ENCODE peak calls at places on chromosome 15, in four cellular contexts. One of them, this sample, is unnamed.

GRCh38 chr15:69359724-69360123 is 54.4 kb upstream of the KIF23 start:
- DNase-seq in uterus: no peak
- DNase-seq in right lobe of liver: no peak
- DNase-seq in Peyer's patch: no peak
- DNase-seq in this sample: peak; percentile 6

GRCh38 chr15:100199711-100200286 is 142.0 kb downstream of the ADAMTS17 start:
- DNase-seq in uterus: no peak
- DNase-seq in right lobe of liver: no peak
- DNase-seq in Peyer's patch: peak; percentile 46
- DNase-seq in this sample: no peak

GRCh38 chr15:65130941-65131340 is 2.7 kb downstream of the PDCD7 start:
- DNase-seq in uterus: no peak
- DNase-seq in right lobe of liver: no peak
- DNase-seq in Peyer's patch: no peak
- DNase-seq in this sample: no peak

GRCh38 chr15:79067434-79067833 is 23.1 kb downstream of the RASGRF1 start:
- DNase-seq in uterus: no peak
- DNase-seq in right lobe of liver: no peak
- DNase-seq in Peyer's patch: no peak
- DNase-seq in this sample: no peak

GRCh38 chr15:64157599-64158125 is 5.2 kb downstream of the PPIB start:
- DNase-seq in uterus: no peak
- DNase-seq in right lobe of liver: no peak
- DNase-seq in Peyer's patch: no peak
- DNase-seq in this sample: no peak

GRCh38 chr15:50707878-50708427 is 21.4 kb upstream of the TRPM7 start:
- DNase-seq in uterus: no peak
- DNase-seq in right lobe of liver: no peak
- DNase-seq in Peyer's patch: no peak
- DNase-seq in this sample: no peak

GRCh38 chr15:65787260-65787659 is 4.8 kb downstream of the DENND4A start:
- DNase-seq in uterus: no peak
- DNase-seq in right lobe of liver: no peak
- DNase-seq in Peyer's patch: no peak
- DNase-seq in this sample: no peak

GRCh38 chr15:39310633-39311032 is 270.2 kb upstream of the THBS1 start:
- DNase-seq in uterus: no peak
- DNase-seq in right lobe of liver: no peak
- DNase-seq in Peyer's patch: no peak
- DNase-seq in this sample: no peak

GRCh38 chr15:91258436-91258779 is 158.4 kb downstream of the SV2B start:
- DNase-seq in uterus: no peak
- DNase-seq in right lobe of liver: no peak
- DNase-seq in Peyer's patch: no peak
- DNase-seq in this sample: no peak

GRCh38 chr15:25805006-25805405 is 58.1 kb downstream of the ATP10A start:
- DNase-seq in uterus: no peak
- DNase-seq in right lobe of liver: no peak
- DNase-seq in Peyer's patch: no peak
- DNase-seq in this sample: no peak

GRCh38 chr15:89406218-89406716 is 71.6 kb upstream of the POLG start:
- DNase-seq in uterus: no peak
- DNase-seq in right lobe of liver: no peak
- DNase-seq in Peyer's patch: no peak
- DNase-seq in this sample: no peak

GRCh38 chr15:64825431-64826294 is at the start of gene PIF1:
- DNase-seq in uterus: peak; percentile 96
- DNase-seq in right lobe of liver: peak; percentile 77
- DNase-seq in Peyer's patch: peak; percentile 78
- DNase-seq in this sample: peak; percentile 99

GRCh38 chr15:33722005-33722672 is 246.2 kb upstream of the CHRM5 start:
- DNase-seq in uterus: no peak
- DNase-seq in right lobe of liver: no peak
- DNase-seq in Peyer's patch: no peak
- DNase-seq in this sample: no peak

GRCh38 chr15:99424978-99425665 is 140.7 kb upstream of the MEF2A start:
- DNase-seq in uterus: peak; percentile 80
- DNase-seq in right lobe of liver: no peak
- DNase-seq in Peyer's patch: peak; percentile 41
- DNase-seq in this sample: peak; percentile 52

GRCh38 chr15:78810377-78811123 is 714 bp downstream of the ADAMTS7 start:
- DNase-seq in uterus: peak; percentile 49
- DNase-seq in right lobe of liver: peak; percentile 61
- DNase-seq in Peyer's patch: peak; percentile 64
- DNase-seq in this sample: peak; percentile 25

GRCh38 chr15:67883228-67883773 is 43.5 kb upstream of the RNU6-1 start:
- DNase-seq in uterus: no peak
- DNase-seq in right lobe of liver: no peak
- DNase-seq in Peyer's patch: no peak
- DNase-seq in this sample: no peak

GRCh38 chr15:85582719-85583089 is 202.3 kb downstream of the AKAP13 start:
- DNase-seq in uterus: peak; percentile 66
- DNase-seq in right lobe of liver: peak; percentile 74
- DNase-seq in Peyer's patch: peak; percentile 61
- DNase-seq in this sample: no peak

GRCh38 chr15:87144775-87145174 is 1065.1 kb downstream of the AGBL1 start:
- DNase-seq in uterus: no peak
- DNase-seq in right lobe of liver: no peak
- DNase-seq in Peyer's patch: no peak
- DNase-seq in this sample: no peak

GRCh38 chr15:69758810-69759410 is 306.3 kb downstream of the RPLP1 start:
- DNase-seq in uterus: no peak
- DNase-seq in right lobe of liver: peak; percentile 28
- DNase-seq in Peyer's patch: no peak
- DNase-seq in this sample: no peak

GRCh38 chr15:19943515-19943914 is 598.1 kb downstream of the GOLGA6L6 start:
- DNase-seq in uterus: no peak
- DNase-seq in right lobe of liver: no peak
- DNase-seq in Peyer's patch: no peak
- DNase-seq in this sample: no peak

DNA sequence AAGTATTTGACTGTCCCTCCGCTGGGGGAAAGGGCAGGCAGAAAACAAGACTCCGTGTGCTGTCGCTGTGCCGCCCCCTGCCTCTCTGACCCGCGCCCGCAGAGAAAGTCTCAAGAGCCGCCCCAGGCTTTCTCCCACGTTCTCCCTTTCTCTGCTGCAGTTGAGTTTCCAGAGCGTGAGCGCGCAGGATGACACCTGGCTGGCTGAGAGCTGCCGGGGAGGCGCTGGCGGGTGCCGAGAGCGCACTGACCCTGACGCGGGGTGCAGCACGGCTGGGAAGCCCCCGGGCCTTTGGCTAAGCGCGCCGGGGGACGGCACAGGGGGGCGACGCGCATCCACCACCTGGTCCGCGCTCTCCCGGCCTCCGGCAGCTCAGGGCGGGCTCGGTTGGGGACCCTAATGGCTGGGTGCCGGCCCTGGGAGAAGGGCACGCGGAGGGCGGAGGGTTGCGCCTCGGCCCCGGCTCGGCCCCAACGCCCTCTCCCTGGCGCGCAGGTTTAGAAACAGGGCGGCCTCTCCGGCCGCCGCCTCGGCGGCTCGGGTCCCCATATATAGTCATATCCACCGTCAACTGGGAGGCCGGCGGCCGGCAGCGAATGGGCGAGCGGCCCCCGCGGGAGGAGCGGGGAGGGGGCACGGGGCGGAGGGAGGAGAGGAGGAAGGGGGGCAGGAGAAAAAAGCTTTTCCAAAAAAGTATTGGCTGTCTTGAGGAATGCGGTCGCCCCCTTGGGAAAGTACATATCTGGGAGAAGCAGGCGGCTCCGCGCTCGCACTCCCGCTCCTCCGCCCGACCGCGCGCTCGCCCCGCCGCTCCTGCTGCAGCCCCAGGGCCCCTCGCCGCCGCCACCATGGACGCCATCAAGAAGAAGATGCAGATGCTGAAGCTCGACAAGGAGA is at the start of gene TPM1:
- DNase-seq in uterus: peak; percentile 93
- DNase-seq in right lobe of liver: peak; percentile 53
- DNase-seq in Peyer's patch: peak; percentile 76
- DNase-seq in this sample: peak; percentile 51
- TF ChIP-seq CTCF in uterus: no peak
- TF ChIP-seq CTCF in right lobe of liver: no peak
- TF ChIP-seq CTCF in Peyer's patch: no peak
- TF ChIP-seq CTCF in this sample: no peak

DNA sequence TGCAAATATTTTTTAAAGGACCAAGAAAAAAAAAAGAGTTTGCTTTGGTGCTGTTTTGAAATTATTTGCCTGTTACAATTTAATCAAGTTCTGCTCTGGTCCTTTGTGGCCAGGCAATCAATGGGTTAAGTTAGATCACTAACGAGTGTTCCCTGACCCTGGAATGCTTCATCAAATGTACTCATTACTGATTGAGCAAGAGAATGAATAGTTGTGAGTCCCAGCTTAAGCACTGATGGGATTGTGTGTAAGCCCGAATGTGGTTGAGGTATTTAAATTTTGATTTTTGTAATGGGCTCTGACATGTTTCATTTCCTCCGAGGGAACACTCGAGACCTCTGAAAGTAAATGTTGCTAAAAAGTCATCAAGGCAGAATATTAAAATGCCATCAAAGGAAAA is 699.1 kb downstream of the MCTP2 start:
- DNase-seq in uterus: no peak
- DNase-seq in right lobe of liver: no peak
- DNase-seq in Peyer's patch: no peak
- DNase-seq in this sample: no peak
- H3K9me3 ChIP-seq in uterus: no peaks in the 10 kb centered on the region
- H3K9me3 ChIP-seq in right lobe of liver: no peaks in the 10 kb centered on the region
- H3K9me3 ChIP-seq in Peyer's patch: peaks cover 8% of the 10 kb centered on the region
- H3K9me3 ChIP-seq in this sample: no peaks in the 10 kb centered on the region

GRCh38 chr15:56930663-56931313 is 12.3 kb downstream of the TCF12 start:
- DNase-seq in uterus: no peak
- DNase-seq in right lobe of liver: no peak
- DNase-seq in Peyer's patch: no peak
- DNase-seq in this sample: no peak

GRCh38 chr15:56931674-56932507 is 13.4 kb downstream of the TCF12 start:
- DNase-seq in uterus: no peak
- DNase-seq in right lobe of liver: no peak
- DNase-seq in Peyer's patch: no peak
- DNase-seq in this sample: peak; percentile 41

GRCh38 chr15:56929389-56929788 is 10.9 kb downstream of the TCF12 start:
- DNase-seq in uterus: no peak
- DNase-seq in right lobe of liver: no peak
- DNase-seq in Peyer's patch: no peak
- DNase-seq in this sample: peak; percentile 35

GRCh38 chr15:56927816-56928215 is 9.4 kb downstream of the TCF12 start:
- DNase-seq in uterus: no peak
- DNase-seq in right lobe of liver: no peak
- DNase-seq in Peyer's patch: no peak
- DNase-seq in this sample: no peak

GRCh38 chr15:56929933-56930332 is 11.5 kb downstream of the TCF12 start:
- DNase-seq in uterus: no peak
- DNase-seq in right lobe of liver: no peak
- DNase-seq in Peyer's patch: no peak
- DNase-seq in this sample: no peak
- H3K36me3 ChIP-seq in uterus: no peaks in the 10 kb centered on the region
- H3K36me3 ChIP-seq in right lobe of liver: no peaks in the 10 kb centered on the region
- H3K36me3 ChIP-seq in Peyer's patch: no peaks in the 10 kb centered on the region
- H3K36me3 ChIP-seq in this sample: peaks cover 25% of the 10 kb centered on the region

GRCh38 chr15:22902578-22902977 is 64.1 kb downstream of the NIPA2 start:
- DNase-seq in uterus: no peak
- DNase-seq in right lobe of liver: no peak
- DNase-seq in Peyer's patch: no peak
- DNase-seq in this sample: no peak
- TF ChIP-seq CTCF in uterus: no peak
- TF ChIP-seq CTCF in right lobe of liver: no peak
- TF ChIP-seq CTCF in Peyer's patch: no peak
- TF ChIP-seq CTCF in this sample: no peak

GRCh38 chr15:35210370-35210769 is 125.3 kb upstream of the NANOGP8 start:
- DNase-seq in uterus: no peak
- DNase-seq in right lobe of liver: no peak
- DNase-seq in Peyer's patch: no peak
- DNase-seq in this sample: no peak

GRCh38 chr15:35209838-35210237 is 124.7 kb upstream of the NANOGP8 start:
- DNase-seq in uterus: no peak
- DNase-seq in right lobe of liver: no peak
- DNase-seq in Peyer's patch: no peak
- DNase-seq in this sample: no peak

GRCh38 chr15:35218215-35218614 is 133.1 kb upstream of the NANOGP8 start:
- DNase-seq in uterus: no peak
- DNase-seq in right lobe of liver: no peak
- DNase-seq in Peyer's patch: no peak
- DNase-seq in this sample: no peak

GRCh38 chr15:35211240-35211952 is 126.3 kb upstream of the NANOGP8 start:
- DNase-seq in uterus: no peak
- DNase-seq in right lobe of liver: no peak
- DNase-seq in Peyer's patch: no peak
- DNase-seq in this sample: no peak

GRCh38 chr15:35215095-35215494 is 130.0 kb upstream of the NANOGP8 start:
- DNase-seq in uterus: no peak
- DNase-seq in right lobe of liver: no peak
- DNase-seq in Peyer's patch: no peak
- DNase-seq in this sample: no peak
- H3K9me3 ChIP-seq in uterus: no peaks in the 10 kb centered on the region
- H3K9me3 ChIP-seq in right lobe of liver: no peaks in the 10 kb centered on the region
- H3K9me3 ChIP-seq in Peyer's patch: no peaks in the 10 kb centered on the region
- H3K9me3 ChIP-seq in this sample: no peaks in the 10 kb centered on the region

DNA sequence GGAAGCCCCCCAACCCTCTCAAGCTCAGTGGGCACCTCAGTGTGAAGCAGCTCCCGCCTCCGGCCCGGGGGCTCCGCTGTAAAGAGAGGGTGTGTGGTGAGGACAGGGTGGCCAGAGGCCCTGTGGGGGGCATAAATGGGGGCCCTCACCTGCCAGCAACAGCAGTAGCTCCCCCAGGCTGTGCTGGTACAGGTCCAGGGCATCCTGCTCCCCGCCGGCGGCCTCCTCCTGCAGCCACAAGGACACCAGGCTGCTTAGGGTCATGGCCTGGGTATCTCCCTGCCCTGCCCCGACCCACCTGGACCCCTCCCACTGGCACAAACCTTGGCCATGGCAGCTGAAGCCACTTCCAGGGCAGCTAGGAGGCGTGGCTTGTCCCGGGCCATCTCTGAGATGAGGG is 4.8 kb downstream of the ULK3 start:
- DNase-seq in uterus: no peak
- DNase-seq in right lobe of liver: no peak
- DNase-seq in Peyer's patch: no peak
- DNase-seq in this sample: no peak
- H3K36me3 ChIP-seq in uterus: no peaks in the 10 kb centered on the region
- H3K36me3 ChIP-seq in right lobe of liver: peaks cover 15% of the 10 kb centered on the region
- H3K36me3 ChIP-seq in Peyer's patch: no peaks in the 10 kb centered on the region
- H3K36me3 ChIP-seq in this sample: peaks cover 8% of the 10 kb centered on the region